ENCODE peak calls at places on chromosome 7, in eight cellular contexts. One of them, this sample, is unnamed.

GRCh38 chr7:18357691-18358090 is 137.9 kb upstream of the HDAC9 start:
- DNase-seq in NCI-H2081: peak
- DNase-seq in fibroblast of mammary gland: peak
- DNase-seq in IMR-90: peak
- DNase-seq in fibroblast of the aortic adventitia: no peak
- DNase-seq in mesenchymal stem cell: peak
- DNase-seq in stimulated activated CD8-positive, alpha-beta memory T cell treated with anti-CD3 and anti-CD28 coated beads, Interleukin-2, amount 100 ng/mL, for 48 hours: no peak
- DNase-seq in pancreas: no peak
- DNase-seq in this sample: no peak

GRCh38 chr7:106010866-106011265 is 47.8 kb downstream of the CDHR3 start:
- DNase-seq in mesenchymal stem cell: no peak
- DNase-seq in fibroblast of the aortic adventitia: peak
- DNase-seq in pancreas: no peak
- DNase-seq in IMR-90: peak
- DNase-seq in fibroblast of mammary gland: no peak
- DNase-seq in NCI-H2081: no peak
- DNase-seq in stimulated activated CD8-positive, alpha-beta memory T cell treated with anti-CD3 and anti-CD28 coated beads, Interleukin-2, amount 100 ng/mL, for 48 hours: no peak
- DNase-seq in this sample: no peak

GRCh38 chr7:55019329-55019690 is 493 bp downstream of the EGFR start:
- DNase-seq in pancreas: peak
- DNase-seq in fibroblast of mammary gland: no peak
- DNase-seq in NCI-H2081: no peak
- DNase-seq in stimulated activated CD8-positive, alpha-beta memory T cell treated with anti-CD3 and anti-CD28 coated beads, Interleukin-2, amount 100 ng/mL, for 48 hours: no peak
- DNase-seq in fibroblast of the aortic adventitia: no peak
- DNase-seq in mesenchymal stem cell: peak
- DNase-seq in IMR-90: no peak
- DNase-seq in this sample: no peak

GRCh38 chr7:109460296-109460695 is 890.6 kb downstream of the DNAJB9 start:
- DNase-seq in stimulated activated CD8-positive, alpha-beta memory T cell treated with anti-CD3 and anti-CD28 coated beads, Interleukin-2, amount 100 ng/mL, for 48 hours: no peak
- DNase-seq in fibroblast of the aortic adventitia: no peak
- DNase-seq in mesenchymal stem cell: no peak
- DNase-seq in IMR-90: no peak
- DNase-seq in pancreas: no peak
- DNase-seq in NCI-H2081: no peak
- DNase-seq in fibroblast of mammary gland: no peak
- DNase-seq in this sample: no peak

GRCh38 chr7:27108390-27109127 is 6.1 kb upstream of the HOXA2 start:
- DNase-seq in stimulated activated CD8-positive, alpha-beta memory T cell treated with anti-CD3 and anti-CD28 coated beads, Interleukin-2, amount 100 ng/mL, for 48 hours: no peak
- DNase-seq in mesenchymal stem cell: peak
- DNase-seq in pancreas: no peak
- DNase-seq in fibroblast of mammary gland: peak
- DNase-seq in IMR-90: peak
- DNase-seq in fibroblast of the aortic adventitia: peak
- DNase-seq in NCI-H2081: no peak
- DNase-seq in this sample: no peak

GRCh38 chr7:3164363-3164762 is 120.7 kb upstream of the CARD11 start:
- DNase-seq in pancreas: peak
- DNase-seq in NCI-H2081: no peak
- DNase-seq in fibroblast of the aortic adventitia: no peak
- DNase-seq in fibroblast of mammary gland: no peak
- DNase-seq in IMR-90: no peak
- DNase-seq in stimulated activated CD8-positive, alpha-beta memory T cell treated with anti-CD3 and anti-CD28 coated beads, Interleukin-2, amount 100 ng/mL, for 48 hours: no peak
- DNase-seq in mesenchymal stem cell: no peak
- DNase-seq in this sample: no peak

GRCh38 chr7:140036224-140036651 is 26.5 kb downstream of the PARP12 start:
- DNase-seq in NCI-H2081: no peak
- DNase-seq in pancreas: no peak
- DNase-seq in fibroblast of the aortic adventitia: no peak
- DNase-seq in mesenchymal stem cell: peak
- DNase-seq in fibroblast of mammary gland: peak
- DNase-seq in IMR-90: no peak
- DNase-seq in stimulated activated CD8-positive, alpha-beta memory T cell treated with anti-CD3 and anti-CD28 coated beads, Interleukin-2, amount 100 ng/mL, for 48 hours: peak
- DNase-seq in this sample: no peak

GRCh38 chr7:158252081-158252836 is 335.4 kb downstream of the PTPRN2 start:
- DNase-seq in fibroblast of mammary gland: no peak
- DNase-seq in fibroblast of the aortic adventitia: no peak
- DNase-seq in pancreas: no peak
- DNase-seq in stimulated activated CD8-positive, alpha-beta memory T cell treated with anti-CD3 and anti-CD28 coated beads, Interleukin-2, amount 100 ng/mL, for 48 hours: no peak
- DNase-seq in NCI-H2081: no peak
- DNase-seq in mesenchymal stem cell: no peak
- DNase-seq in IMR-90: no peak
- DNase-seq in this sample: peak

GRCh38 chr7:12557282-12557681 is 13.2 kb upstream of the SCIN start:
- DNase-seq in mesenchymal stem cell: no peak
- DNase-seq in IMR-90: no peak
- DNase-seq in stimulated activated CD8-positive, alpha-beta memory T cell treated with anti-CD3 and anti-CD28 coated beads, Interleukin-2, amount 100 ng/mL, for 48 hours: no peak
- DNase-seq in fibroblast of mammary gland: no peak
- DNase-seq in fibroblast of the aortic adventitia: no peak
- DNase-seq in pancreas: no peak
- DNase-seq in NCI-H2081: no peak
- DNase-seq in this sample: no peak

GRCh38 chr7:75957021-75957736 is 37.2 kb downstream of the TMEM120A start:
- DNase-seq in fibroblast of the aortic adventitia: no peak
- DNase-seq in IMR-90: no peak
- DNase-seq in pancreas: peak
- DNase-seq in NCI-H2081: no peak
- DNase-seq in stimulated activated CD8-positive, alpha-beta memory T cell treated with anti-CD3 and anti-CD28 coated beads, Interleukin-2, amount 100 ng/mL, for 48 hours: no peak
- DNase-seq in mesenchymal stem cell: no peak
- DNase-seq in fibroblast of mammary gland: no peak
- DNase-seq in this sample: peak

GRCh38 chr7:66257481-66257880 is 52.3 kb downstream of the TPST1 start:
- DNase-seq in IMR-90: no peak
- DNase-seq in fibroblast of mammary gland: no peak
- DNase-seq in pancreas: no peak
- DNase-seq in mesenchymal stem cell: no peak
- DNase-seq in fibroblast of the aortic adventitia: peak
- DNase-seq in NCI-H2081: no peak
- DNase-seq in stimulated activated CD8-positive, alpha-beta memory T cell treated with anti-CD3 and anti-CD28 coated beads, Interleukin-2, amount 100 ng/mL, for 48 hours: no peak
- DNase-seq in this sample: no peak

GRCh38 chr7:98795741-98796493 is 73.9 kb downstream of the TMEM130 start:
- DNase-seq in IMR-90: no peak
- DNase-seq in mesenchymal stem cell: no peak
- DNase-seq in NCI-H2081: no peak
- DNase-seq in fibroblast of the aortic adventitia: peak
- DNase-seq in stimulated activated CD8-positive, alpha-beta memory T cell treated with anti-CD3 and anti-CD28 coated beads, Interleukin-2, amount 100 ng/mL, for 48 hours: no peak
- DNase-seq in pancreas: no peak
- DNase-seq in fibroblast of mammary gland: no peak
- DNase-seq in this sample: no peak

GRCh38 chr7:123096976-123097375 is 101.5 kb upstream of the TAS2R16 start:
- DNase-seq in IMR-90: no peak
- DNase-seq in mesenchymal stem cell: no peak
- DNase-seq in NCI-H2081: no peak
- DNase-seq in pancreas: no peak
- DNase-seq in fibroblast of mammary gland: no peak
- DNase-seq in fibroblast of the aortic adventitia: no peak
- DNase-seq in stimulated activated CD8-positive, alpha-beta memory T cell treated with anti-CD3 and anti-CD28 coated beads, Interleukin-2, amount 100 ng/mL, for 48 hours: no peak
- DNase-seq in this sample: no peak

GRCh38 chr7:29146888-29147609 is 712 bp upstream of the CPVL start:
- DNase-seq in stimulated activated CD8-positive, alpha-beta memory T cell treated with anti-CD3 and anti-CD28 coated beads, Interleukin-2, amount 100 ng/mL, for 48 hours: no peak
- DNase-seq in IMR-90: no peak
- DNase-seq in NCI-H2081: no peak
- DNase-seq in pancreas: peak
- DNase-seq in fibroblast of mammary gland: peak
- DNase-seq in fibroblast of the aortic adventitia: peak
- DNase-seq in mesenchymal stem cell: peak
- DNase-seq in this sample: no peak

GRCh38 chr7:979886-980571 is 3.0 kb upstream of the CYP2W1 start:
- DNase-seq in stimulated activated CD8-positive, alpha-beta memory T cell treated with anti-CD3 and anti-CD28 coated beads, Interleukin-2, amount 100 ng/mL, for 48 hours: no peak
- DNase-seq in mesenchymal stem cell: peak
- DNase-seq in fibroblast of mammary gland: no peak
- DNase-seq in IMR-90: no peak
- DNase-seq in fibroblast of the aortic adventitia: peak
- DNase-seq in pancreas: no peak
- DNase-seq in NCI-H2081: no peak
- DNase-seq in this sample: no peak

GRCh38 chr7:28106316-28106957 is 74.2 kb downstream of the JAZF1 start:
- DNase-seq in pancreas: no peak
- DNase-seq in NCI-H2081: peak
- DNase-seq in fibroblast of the aortic adventitia: no peak
- DNase-seq in stimulated activated CD8-positive, alpha-beta memory T cell treated with anti-CD3 and anti-CD28 coated beads, Interleukin-2, amount 100 ng/mL, for 48 hours: no peak
- DNase-seq in mesenchymal stem cell: peak
- DNase-seq in fibroblast of mammary gland: peak
- DNase-seq in IMR-90: peak
- DNase-seq in this sample: no peak

GRCh38 chr7:74512762-74513161 is 59.1 kb downstream of the GTF2IRD1 start:
- DNase-seq in pancreas: no peak
- DNase-seq in mesenchymal stem cell: no peak
- DNase-seq in NCI-H2081: no peak
- DNase-seq in fibroblast of mammary gland: no peak
- DNase-seq in fibroblast of the aortic adventitia: no peak
- DNase-seq in stimulated activated CD8-positive, alpha-beta memory T cell treated with anti-CD3 and anti-CD28 coated beads, Interleukin-2, amount 100 ng/mL, for 48 hours: no peak
- DNase-seq in IMR-90: no peak
- DNase-seq in this sample: no peak

GRCh38 chr7:74338366-74339108 is 49.3 kb downstream of the CLIP2 start:
- DNase-seq in IMR-90: no peak
- DNase-seq in mesenchymal stem cell: no peak
- DNase-seq in stimulated activated CD8-positive, alpha-beta memory T cell treated with anti-CD3 and anti-CD28 coated beads, Interleukin-2, amount 100 ng/mL, for 48 hours: no peak
- DNase-seq in pancreas: no peak
- DNase-seq in fibroblast of mammary gland: no peak
- DNase-seq in fibroblast of the aortic adventitia: no peak
- DNase-seq in NCI-H2081: no peak
- DNase-seq in this sample: no peak

GRCh38 chr7:135194494-135195095 is 16.7 kb downstream of the WDR91 start:
- DNase-seq in mesenchymal stem cell: peak
- DNase-seq in IMR-90: peak
- DNase-seq in fibroblast of mammary gland: peak
- DNase-seq in NCI-H2081: no peak
- DNase-seq in pancreas: no peak
- DNase-seq in stimulated activated CD8-positive, alpha-beta memory T cell treated with anti-CD3 and anti-CD28 coated beads, Interleukin-2, amount 100 ng/mL, for 48 hours: no peak
- DNase-seq in fibroblast of the aortic adventitia: no peak
- DNase-seq in this sample: no peak

GRCh38 chr7:12475362-12476063 is 71.8 kb upstream of the VWDE start:
- DNase-seq in stimulated activated CD8-positive, alpha-beta memory T cell treated with anti-CD3 and anti-CD28 coated beads, Interleukin-2, amount 100 ng/mL, for 48 hours: no peak
- DNase-seq in IMR-90: peak
- DNase-seq in pancreas: no peak
- DNase-seq in NCI-H2081: no peak
- DNase-seq in fibroblast of the aortic adventitia: peak
- DNase-seq in fibroblast of mammary gland: peak
- DNase-seq in mesenchymal stem cell: peak
- DNase-seq in this sample: no peak

GRCh38 chr7:158988302-158988862 is 132.0 kb downstream of the DYNC2I1 start:
- DNase-seq in pancreas: no peak
- DNase-seq in fibroblast of the aortic adventitia: no peak
- DNase-seq in mesenchymal stem cell: no peak
- DNase-seq in NCI-H2081: no peak
- DNase-seq in IMR-90: no peak
- DNase-seq in stimulated activated CD8-positive, alpha-beta memory T cell treated with anti-CD3 and anti-CD28 coated beads, Interleukin-2, amount 100 ng/mL, for 48 hours: no peak
- DNase-seq in fibroblast of mammary gland: no peak
- DNase-seq in this sample: no peak

GRCh38 chr7:16739863-16740622 is 13.5 kb upstream of the TSPAN13 start:
- DNase-seq in stimulated activated CD8-positive, alpha-beta memory T cell treated with anti-CD3 and anti-CD28 coated beads, Interleukin-2, amount 100 ng/mL, for 48 hours: no peak
- DNase-seq in mesenchymal stem cell: peak
- DNase-seq in pancreas: peak
- DNase-seq in fibroblast of mammary gland: peak
- DNase-seq in IMR-90: peak
- DNase-seq in NCI-H2081: no peak
- DNase-seq in fibroblast of the aortic adventitia: peak
- DNase-seq in this sample: no peak

GRCh38 chr7:34320412-34320811 is 337.6 kb upstream of the NPSR1 start:
- DNase-seq in IMR-90: no peak
- DNase-seq in stimulated activated CD8-positive, alpha-beta memory T cell treated with anti-CD3 and anti-CD28 coated beads, Interleukin-2, amount 100 ng/mL, for 48 hours: no peak
- DNase-seq in NCI-H2081: no peak
- DNase-seq in fibroblast of the aortic adventitia: no peak
- DNase-seq in fibroblast of mammary gland: no peak
- DNase-seq in pancreas: no peak
- DNase-seq in mesenchymal stem cell: no peak
- DNase-seq in this sample: no peak

GRCh38 chr7:63899691-63900393 is 98.8 kb upstream of the ZNF722 start:
- DNase-seq in mesenchymal stem cell: no peak
- DNase-seq in IMR-90: no peak
- DNase-seq in stimulated activated CD8-positive, alpha-beta memory T cell treated with anti-CD3 and anti-CD28 coated beads, Interleukin-2, amount 100 ng/mL, for 48 hours: peak
- DNase-seq in pancreas: peak
- DNase-seq in NCI-H2081: peak
- DNase-seq in fibroblast of the aortic adventitia: no peak
- DNase-seq in fibroblast of mammary gland: peak
- DNase-seq in this sample: no peak

GRCh38 chr7:142323706-142324105 is 65.8 kb upstream of the PRSS58 start:
- DNase-seq in NCI-H2081: peak
- DNase-seq in stimulated activated CD8-positive, alpha-beta memory T cell treated with anti-CD3 and anti-CD28 coated beads, Interleukin-2, amount 100 ng/mL, for 48 hours: peak
- DNase-seq in IMR-90: no peak
- DNase-seq in mesenchymal stem cell: no peak
- DNase-seq in pancreas: peak
- DNase-seq in fibroblast of mammary gland: peak
- DNase-seq in fibroblast of the aortic adventitia: no peak
- DNase-seq in this sample: peak

GRCh38 chr7:102833343-102833742 is 79.5 kb upstream of the LRRC17 start:
- DNase-seq in NCI-H2081: no peak
- DNase-seq in IMR-90: no peak
- DNase-seq in stimulated activated CD8-positive, alpha-beta memory T cell treated with anti-CD3 and anti-CD28 coated beads, Interleukin-2, amount 100 ng/mL, for 48 hours: no peak
- DNase-seq in fibroblast of the aortic adventitia: peak
- DNase-seq in mesenchymal stem cell: no peak
- DNase-seq in pancreas: no peak
- DNase-seq in fibroblast of mammary gland: no peak
- DNase-seq in this sample: no peak

GRCh38 chr7:83178796-83179195 is 16.1 kb upstream of the PCLO start:
- DNase-seq in pancreas: no peak
- DNase-seq in fibroblast of the aortic adventitia: peak
- DNase-seq in fibroblast of mammary gland: no peak
- DNase-seq in stimulated activated CD8-positive, alpha-beta memory T cell treated with anti-CD3 and anti-CD28 coated beads, Interleukin-2, amount 100 ng/mL, for 48 hours: no peak
- DNase-seq in NCI-H2081: no peak
- DNase-seq in mesenchymal stem cell: no peak
- DNase-seq in IMR-90: no peak
- DNase-seq in this sample: no peak

GRCh38 chr7:41648506-41648905 is 54.4 kb downstream of the INHBA start:
- DNase-seq in NCI-H2081: no peak
- DNase-seq in fibroblast of the aortic adventitia: peak
- DNase-seq in mesenchymal stem cell: no peak
- DNase-seq in IMR-90: no peak
- DNase-seq in pancreas: no peak
- DNase-seq in fibroblast of mammary gland: no peak
- DNase-seq in stimulated activated CD8-positive, alpha-beta memory T cell treated with anti-CD3 and anti-CD28 coated beads, Interleukin-2, amount 100 ng/mL, for 48 hours: no peak
- DNase-seq in this sample: no peak

GRCh38 chr7:76300210-76300731 is 2.2 kb upstream of the HSPB1 start:
- DNase-seq in NCI-H2081: no peak
- DNase-seq in fibroblast of the aortic adventitia: peak
- DNase-seq in fibroblast of mammary gland: peak
- DNase-seq in IMR-90: peak
- DNase-seq in pancreas: peak
- DNase-seq in stimulated activated CD8-positive, alpha-beta memory T cell treated with anti-CD3 and anti-CD28 coated beads, Interleukin-2, amount 100 ng/mL, for 48 hours: no peak
- DNase-seq in mesenchymal stem cell: peak
- DNase-seq in this sample: no peak

GRCh38 chr7:126689037-126689436 is 563.7 kb downstream of the GRM8 start:
- DNase-seq in mesenchymal stem cell: no peak
- DNase-seq in stimulated activated CD8-positive, alpha-beta memory T cell treated with anti-CD3 and anti-CD28 coated beads, Interleukin-2, amount 100 ng/mL, for 48 hours: no peak
- DNase-seq in IMR-90: no peak
- DNase-seq in NCI-H2081: no peak
- DNase-seq in pancreas: no peak
- DNase-seq in fibroblast of the aortic adventitia: no peak
- DNase-seq in fibroblast of mammary gland: no peak
- DNase-seq in this sample: no peak

GRCh38 chr7:43756368-43757072 is 2.0 kb upstream of the BLVRA start:
- DNase-seq in mesenchymal stem cell: peak
- DNase-seq in IMR-90: peak
- DNase-seq in fibroblast of the aortic adventitia: peak
- DNase-seq in stimulated activated CD8-positive, alpha-beta memory T cell treated with anti-CD3 and anti-CD28 coated beads, Interleukin-2, amount 100 ng/mL, for 48 hours: no peak
- DNase-seq in pancreas: no peak
- DNase-seq in fibroblast of mammary gland: peak
- DNase-seq in NCI-H2081: no peak
- DNase-seq in this sample: no peak

GRCh38 chr7:25720427-25720826 is 431.6 kb upstream of the NFE2L3 start:
- DNase-seq in fibroblast of the aortic adventitia: no peak
- DNase-seq in pancreas: no peak
- DNase-seq in stimulated activated CD8-positive, alpha-beta memory T cell treated with anti-CD3 and anti-CD28 coated beads, Interleukin-2, amount 100 ng/mL, for 48 hours: no peak
- DNase-seq in mesenchymal stem cell: peak
- DNase-seq in IMR-90: peak
- DNase-seq in NCI-H2081: no peak
- DNase-seq in fibroblast of mammary gland: peak
- DNase-seq in this sample: no peak

GRCh38 chr7:104973909-104974415 is 40.0 kb upstream of the KMT2E start:
- DNase-seq in fibroblast of mammary gland: peak
- DNase-seq in pancreas: no peak
- DNase-seq in NCI-H2081: no peak
- DNase-seq in mesenchymal stem cell: peak
- DNase-seq in IMR-90: peak
- DNase-seq in fibroblast of the aortic adventitia: peak
- DNase-seq in stimulated activated CD8-positive, alpha-beta memory T cell treated with anti-CD3 and anti-CD28 coated beads, Interleukin-2, amount 100 ng/mL, for 48 hours: no peak
- DNase-seq in this sample: peak

GRCh38 chr7:33716581-33717477 is 188.5 kb upstream of the BMPER start:
- DNase-seq in NCI-H2081: peak
- DNase-seq in IMR-90: peak
- DNase-seq in fibroblast of the aortic adventitia: peak
- DNase-seq in mesenchymal stem cell: peak
- DNase-seq in pancreas: no peak
- DNase-seq in fibroblast of mammary gland: peak
- DNase-seq in stimulated activated CD8-positive, alpha-beta memory T cell treated with anti-CD3 and anti-CD28 coated beads, Interleukin-2, amount 100 ng/mL, for 48 hours: no peak
- DNase-seq in this sample: no peak